ENCODE peak calls at places on chromosomes 16 and 17, in four cellular contexts. Y is erythroblast, Z is Peyer's patch, E is GM03348. N is an unnamed sample.

GRCh38 chr17:74389937-74390679 is 22.8 kb downstream of the GPR142 start:
- DNase-seq in Y (no peak), Z (no peak), E (no peak), N (no peak)

GRCh38 chr17:10683853-10684252 is 13.5 kb downstream of the SCO1 start:
- DNase-seq in Y (peak), Z (no peak), E (peak), N (peak)

GRCh38 chr17:79242873-79243602 is 168.4 kb downstream of the ENGASE start:
- DNase-seq in Y (no peak), Z (no peak), E (no peak), N (no peak)

GRCh38 chr16:22652463-22652845 is 141.8 kb downstream of the NPIPB5 start:
- DNase-seq in Y (no peak), Z (no peak), E (no peak), N (no peak)

GRCh38 chr16:84175351-84176081 is 11.3 kb downstream of the TAF1C start:
- DNase-seq in Y (peak), Z (peak), E (peak), N (no peak)

GRCh38 chr17:13786000-13786598 is 184.4 kb upstream of the HS3ST3A1 start:
- DNase-seq in Y (no peak), Z (no peak), E (no peak), N (peak)

GRCh38 chr16:8697965-8698364 is 23.5 kb downstream of the ABAT start:
- DNase-seq in Y (no peak), Z (no peak), E (no peak), N (no peak)

GRCh38 chr17:55285340-55286301 is 20.9 kb downstream of the HLF start:
- DNase-seq in Y (no peak), Z (peak), E (no peak), N (peak)

GRCh38 chr16:85641776-85642176 is 28.7 kb downstream of the GSE1 start:
- DNase-seq in Y (no peak), Z (peak), E (peak), N (no peak)

GRCh38 chr16:3595521-3596021 is 15.8 kb downstream of the SLX4 start:
- DNase-seq in Y (no peak), Z (no peak), E (no peak), N (no peak)

GRCh38 chr16:27318399-27319256 is 4.9 kb downstream of the IL4R start:
- DNase-seq in Y (no peak), Z (peak), E (no peak), N (no peak)

GRCh38 chr16:11748404-11749254 is 6.0 kb upstream of the TXNDC11 start:
- DNase-seq in Y (no peak), Z (peak), E (no peak), N (no peak)

GRCh38 chr16:50603206-50604064 is 55.2 kb downstream of the NKD1 start:
- DNase-seq in Y (no peak), Z (no peak), E (peak), N (peak)

GRCh38 chr17:19579867-19580565 is 46.4 kb downstream of the SLC47A1 start:
- DNase-seq in Y (no peak), Z (no peak), E (peak), N (peak)

GRCh38 chr17:64063766-64064224 is 43.4 kb upstream of the ICAM2 start:
- DNase-seq in Y (peak), Z (peak), E (peak), N (peak)

GRCh38 chr16:69112285-69113129 is 7.1 kb downstream of the HAS3 start:
- DNase-seq in Y (peak), Z (peak), E (peak), N (peak)

GRCh38 chr17:44087319-44087718 is 16.8 kb downstream of the G6PC3 start:
- DNase-seq in Y (no peak), Z (no peak), E (no peak), N (no peak)

GRCh38 chr16:11101695-11102522 is 154.1 kb downstream of the SOCS1 start:
- DNase-seq in Y (peak), Z (no peak), E (no peak), N (no peak)

GRCh38 chr17:68199837-68200688 is 47.8 kb upstream of the AMZ2 start:
- DNase-seq in Y (no peak), Z (peak), E (no peak), N (no peak)

GRCh38 chr16:47461598-47462266 is 601 bp downstream of the PHKB start:
- DNase-seq in Y (peak), Z (no peak), E (peak), N (peak)

GRCh38 chr16:87953308-87954208 is 2.3 kb downstream of the BANP start:
- DNase-seq in Y (no peak), Z (no peak), E (no peak), N (no peak)

GRCh38 chr16:53061701-53062159 is 6.9 kb downstream of the CHD9 start:
- DNase-seq in Y (no peak), Z (peak), E (no peak), N (no peak)

GRCh38 chr17:13592427-13592826 is 9.3 kb downstream of the HS3ST3A1 start:
- DNase-seq in Y (no peak), Z (no peak), E (no peak), N (no peak)

GRCh38 chr17:900336-900735 is 79.2 kb downstream of the NXN start:
- DNase-seq in Y (no peak), Z (no peak), E (no peak), N (no peak)

GRCh38 chr17:65173284-65173793 is 36.2 kb downstream of the RGS9 start:
- DNase-seq in Y (peak), Z (peak), E (no peak), N (no peak)